ENCODE peak calls at places on chromosomes 6 and 20, in nine cellular contexts. Y is suprapubic skin, X is IMR-90, T is A549, L is adrenal gland, B is uterus, H is ovary, I is tibial nerve, N is H1. D is an unnamed sample.
A peak's percentile ranks its signal among the peaks of the same experiment; 100 is the strongest.

GRCh38 chr20:23059831-23060230 is 10.4 kb upstream of the THBD start:
- DNase-seq in N (no peak), T (no peak), H (no peak), I (no peak), L (no peak), B (no peak), X (no peak), Y (no peak), D (no peak)

GRCh38 chr6:131286469-131287040 is 151.3 kb downstream of the AKAP7 start:
- DNase-seq in B (no peak), T (no peak), I (no peak), H (no peak), N (no peak), L (no peak), X (no peak), Y (no peak), D (no peak)

GRCh38 chr6:56749632-56750151 is 107.0 kb upstream of the DST start:
- DNase-seq in X (peak; percentile 89), L (no peak), H (no peak), Y (no peak), B (no peak), T (no peak), N (no peak), I (no peak), D (no peak)

GRCh38 chr6:89133981-89134380 is 11.9 kb upstream of the PM20D2 start:
- DNase-seq in X (no peak), Y (no peak), I (no peak), B (no peak), L (no peak), T (no peak), N (no peak), H (no peak), D (no peak)

GRCh38 chr6:121780325-121781313 is 345.2 kb downstream of the GJA1 start:
- DNase-seq in N (no peak), X (peak; percentile 92), I (peak; percentile 83), L (peak; percentile 58), Y (peak; percentile 87), T (peak; percentile 43), H (peak; percentile 70), B (peak; percentile 80), D (no peak)

GRCh38 chr20:38590682-38591483 is 9.9 kb downstream of the ADIG start:
- DNase-seq in N (no peak), H (no peak), Y (no peak), I (no peak), X (no peak), B (no peak), L (no peak), T (no peak), D (no peak)

GRCh38 chr6:61887425-61887824 is 398.6 kb downstream of the KHDRBS2 start:
- DNase-seq in B (no peak), I (no peak), X (no peak), N (no peak), T (no peak), H (no peak), Y (no peak), L (no peak), D (no peak)

GRCh38 chr6:13614926-13615801 is at the start of gene NOL7:
- DNase-seq in B (peak; percentile 97), Y (peak; percentile 98), L (peak; percentile 98), X (peak; percentile 99), I (peak; percentile 98), N (peak; percentile 95), H (peak; percentile 99), T (peak; percentile 98), D (peak; percentile 95)

GRCh38 chr6:67629268-67629667 is 1005.8 kb upstream of the ADGRB3 start:
- DNase-seq in L (no peak), H (no peak), Y (no peak), B (no peak), X (peak; percentile 1), I (no peak), T (no peak), N (no peak), D (no peak)

GRCh38 chr20:38435555-38435939 is 419 bp upstream of the SNHG17 start:
- DNase-seq in L (no peak), H (no peak), Y (no peak), X (peak; percentile 75), T (no peak), B (no peak), I (no peak), N (no peak), D (no peak)

GRCh38 chr6:76684881-76685280 is 612.4 kb upstream of the IMPG1 start:
- DNase-seq in Y (no peak), T (peak; percentile 1), X (peak; percentile 2), B (no peak), L (no peak), N (peak; percentile 47), I (no peak), H (no peak), D (no peak)

GRCh38 chr6:85865665-85866372 is 223.1 kb upstream of the SYNCRIP start:
- DNase-seq in L (no peak), N (no peak), X (peak; percentile 71), I (no peak), H (peak; percentile 11), B (no peak), Y (no peak), T (peak; percentile 12), D (no peak)

GRCh38 chr6:167803816-167804215 is 22.9 kb upstream of the AFDN start:
- DNase-seq in X (no peak), H (no peak), I (no peak), Y (no peak), T (no peak), N (no peak), B (no peak), L (no peak), D (no peak)

GRCh38 chr6:52407467-52407866 is 12.7 kb upstream of the EFHC1 start:
- DNase-seq in Y (no peak), T (peak; percentile 68), B (no peak), N (no peak), H (no peak), L (no peak), X (peak; percentile 61), I (no peak), D (no peak)

GRCh38 chr6:44522871-44523270 is 135.4 kb downstream of the CDC5L start:
- DNase-seq in H (no peak), L (no peak), B (no peak), Y (no peak), I (no peak), N (no peak), X (no peak), T (no peak), D (no peak)

GRCh38 chr6:2765896-2766766 is 938 bp downstream of the WRNIP1 start:
- DNase-seq in T (peak; percentile 26), X (peak; percentile 30), I (no peak), B (peak; percentile 26), N (no peak), H (peak; percentile 37), L (peak; percentile 49), Y (peak; percentile 77), D (peak; percentile 42)
- TF ChIP-seq POLR2A in T (no peak), X (no peak), I (no peak), B (no peak), N (no peak), H (no peak), L (peak; percentile 14), Y (no peak), D (no peak)

GRCh38 chr20:63411898-63412631 is 50.9 kb upstream of the CHRNA4 start:
- DNase-seq in H (no peak), L (no peak), I (no peak), T (no peak), B (no peak), Y (no peak), X (no peak), N (no peak), D (no peak)
- TF ChIP-seq POLR2A in H (no peak), L (no peak), I (no peak), T (no peak), B (no peak), Y (no peak), X (no peak), N (no peak), D (no peak)

GRCh38 chr6:23350752-23351453 is 775.1 kb upstream of the NRSN1 start:
- DNase-seq in Y (no peak), I (no peak), B (no peak), L (no peak), X (no peak), N (no peak), H (no peak), T (no peak), D (no peak)
- TF ChIP-seq POLR2A in Y (no peak), I (no peak), B (no peak), L (no peak), X (no peak), N (no peak), H (no peak), T (no peak), D (no peak)

GRCh38 chr20:62935204-62935967 is 2.6 kb upstream of the GID8 start:
- DNase-seq in T (no peak), B (no peak), Y (no peak), I (no peak), X (no peak), H (no peak), N (no peak), L (no peak), D (no peak)

GRCh38 chr20:62931464-62931863 is 5.2 kb upstream of the DIDO1 start:
- DNase-seq in T (no peak), H (no peak), I (no peak), L (no peak), N (no peak), B (no peak), X (no peak), Y (no peak), D (no peak)

GRCh38 chr20:62935968-62936585 is 1.9 kb upstream of the GID8 start:
- DNase-seq in H (no peak), T (no peak), L (no peak), X (no peak), I (no peak), B (no peak), N (no peak), Y (no peak), D (no peak)

GRCh38 chr20:62936996-62937352 is 973 bp upstream of the GID8 start:
- DNase-seq in X (peak; percentile 83), H (no peak), B (no peak), N (no peak), T (peak; percentile 39), Y (no peak), I (no peak), L (no peak), D (peak; percentile 36)

DNA sequence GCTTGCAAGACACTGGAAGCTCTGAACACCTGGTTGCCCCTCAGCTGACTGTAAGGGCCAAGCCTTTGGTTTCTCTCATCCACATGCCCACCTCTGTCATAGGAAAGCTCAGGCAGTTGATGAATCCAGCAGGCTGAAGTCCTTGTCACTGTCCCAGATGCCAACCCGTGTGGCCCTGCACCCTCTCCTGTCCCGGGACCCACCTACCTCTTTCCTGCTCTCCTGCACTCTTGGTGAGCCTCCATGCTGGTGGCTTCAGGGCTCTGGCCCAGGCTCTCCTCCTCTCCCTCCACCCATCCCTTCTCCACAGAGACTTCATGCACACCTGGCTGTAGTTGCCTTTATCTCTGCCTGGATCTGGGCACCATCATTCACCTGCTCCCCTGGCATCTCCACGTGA is 4.0 kb upstream of the GID8 start:
- DNase-seq in B (no peak), T (no peak), L (no peak), Y (no peak), I (no peak), H (no peak), X (no peak), N (no peak), D (no peak)
- TF ChIP-seq POLR2A in B (no peak), T (no peak), L (no peak), Y (no peak), I (no peak), H (no peak), X (no peak), N (no peak), D (no peak)